ENCODE peak calls at places on chromosome 22, in four cellular contexts. L is foreskin fibroblast, A is iris pigment epithelial cell, U is caudate nucleus. G is an unnamed sample.

GRCh38 chr22:35959121-35959800 is 69.4 kb downstream of the RBFOX2 start:
- DNase-seq in L (no peak), A (no peak), U (no peak), G (no peak)

GRCh38 chr22:22921575-22921974 is 34.0 kb downstream of the IGLL5 start:
- DNase-seq in L (no peak), A (no peak), U (no peak), G (no peak)

GRCh38 chr22:19514831-19515565 is 9.2 kb downstream of the CLDN5 start:
- DNase-seq in L (peak), A (peak), U (no peak), G (no peak)

GRCh38 chr22:46051646-46052045 is 74.7 kb upstream of the WNT7B start:
- DNase-seq in L (no peak), A (no peak), U (no peak), G (no peak)

GRCh38 chr22:23077627-23078461 is 7.5 kb downstream of the GNAZ start:
- DNase-seq in L (no peak), A (no peak), U (no peak), G (no peak)

GRCh38 chr22:32564170-32565001 is 89.8 kb downstream of the FBXO7 start:
- DNase-seq in L (peak), A (no peak), U (no peak), G (no peak)

GRCh38 chr22:34997921-34998320 is 68.0 kb upstream of the ISX start:
- DNase-seq in L (no peak), A (no peak), U (no peak), G (no peak)

GRCh38 chr22:45224331-45224730 is 16.4 kb downstream of the KIAA0930 start:
- DNase-seq in L (no peak), A (no peak), U (no peak), G (no peak)

GRCh38 chr22:31248965-31249940 is 37.2 kb downstream of the LIMK2 start:
- DNase-seq in L (no peak), A (peak), U (peak), G (no peak)

GRCh38 chr22:20432244-20432686 is 5.4 kb downstream of the SCARF2 start:
- DNase-seq in L (no peak), A (no peak), U (no peak), G (no peak)

GRCh38 chr22:21652547-21653545 is 10.7 kb downstream of the SDF2L1 start:
- DNase-seq in L (no peak), A (no peak), U (no peak), G (no peak)

GRCh38 chr22:49833340-49834007 is 5.8 kb upstream of the BRD1 start:
- DNase-seq in L (no peak), A (no peak), U (no peak), G (no peak)

GRCh38 chr22:50299724-50300619 is 7.5 kb downstream of the PLXNB2 start:
- DNase-seq in L (peak), A (no peak), U (no peak), G (no peak)

GRCh38 chr22:22168190-22168940 is 76.2 kb upstream of the VPREB1 start:
- DNase-seq in L (peak), A (peak), U (no peak), G (peak)

GRCh38 chr22:31574015-31574670 is 77.8 kb downstream of the SFI1 start:
- DNase-seq in L (no peak), A (no peak), U (no peak), G (no peak)

GRCh38 chr22:45319319-45319675 is 9.6 kb downstream of the FAM118A start:
- DNase-seq in L (peak), A (peak), U (no peak), G (no peak)

GRCh38 chr22:25148149-25148691 is 51.4 kb upstream of the CRYBB3 start:
- DNase-seq in L (no peak), A (no peak), U (no peak), G (no peak)

GRCh38 chr22:49155809-49156580 is 671.7 kb downstream of the BRD1 start:
- DNase-seq in L (no peak), A (no peak), U (no peak), G (no peak)

GRCh38 chr22:30878516-30879365 is 89.8 kb downstream of the MORC2 start:
- DNase-seq in L (peak), A (no peak), U (no peak), G (no peak)

GRCh38 chr22:36425977-36426523 is 38.3 kb upstream of the MYH9 start:
- DNase-seq in L (peak), A (peak), U (no peak), G (no peak)

GRCh38 chr22:49856766-49857618 is 3.3 kb downstream of the ZBED4 start:
- DNase-seq in L (no peak), A (no peak), U (no peak), G (no peak)

GRCh38 chr22:32636884-32637283 is 162.3 kb downstream of the FBXO7 start:
- DNase-seq in L (no peak), A (no peak), U (no peak), G (no peak)

GRCh38 chr22:47175761-47176359 is 413.4 kb downstream of the TBC1D22A start:
- DNase-seq in L (no peak), A (no peak), U (no peak), G (no peak)

GRCh38 chr22:42190274-42190673 is 59.7 kb upstream of the CYP2D6 start:
- DNase-seq in L (peak), A (no peak), U (no peak), G (no peak)

GRCh38 chr22:50178871-50179869 is 6.5 kb upstream of the TRABD start:
- DNase-seq in L (no peak), A (no peak), U (no peak), G (no peak)

GRCh38 chr22:28025866-28026575 is 107.0 kb upstream of the PITPNB start:
- DNase-seq in L (no peak), A (no peak), U (no peak), G (no peak)

GRCh38 chr22:36811094-36811797 is 5.6 kb downstream of the PVALB start:
- DNase-seq in L (no peak), A (no peak), U (no peak), G (no peak)

GRCh38 chr22:42947211-42947990 is 67.5 kb downstream of the PACSIN2 start:
- DNase-seq in L (no peak), A (peak), U (no peak), G (no peak)

G was measured in central memory CD4-positive, alpha-beta T cell.